ENCODE peak calls at places on chromosome 14, in seven cellular contexts. One of them, this sample, is unnamed.
A peak's percentile ranks its signal among the peaks of the same experiment; 100 is the strongest.

GRCh38 chr14:95328876-95329503 is 9.3 kb upstream of the CLMN start:
- DNase-seq in NCI-H510A: no peak
- DNase-seq in activated T-helper 1 cell treated with Interleukin-2 at 50 U/mL for 16 hours: no peak
- DNase-seq in HL-60: no peak
- DNase-seq in prostate gland: no peak
- DNase-seq in stimulated activated naive CD8-positive, alpha-beta T cell treated with anti-CD3 and anti-CD28 coated beads, Interleukin-15, amount 100 ng/mL, for 72 hours: no peak
- DNase-seq in fibroblast of the aortic adventitia: peak; percentile 5
- DNase-seq in this sample: no peak

GRCh38 chr14:26765768-26766550 is 168.1 kb upstream of the NOVA1 start:
- DNase-seq in NCI-H510A: no peak
- DNase-seq in activated T-helper 1 cell treated with Interleukin-2 at 50 U/mL for 16 hours: no peak
- DNase-seq in HL-60: peak; percentile 4
- DNase-seq in prostate gland: no peak
- DNase-seq in stimulated activated naive CD8-positive, alpha-beta T cell treated with anti-CD3 and anti-CD28 coated beads, Interleukin-15, amount 100 ng/mL, for 72 hours: no peak
- DNase-seq in fibroblast of the aortic adventitia: peak; percentile 96
- DNase-seq in this sample: no peak

GRCh38 chr14:61322011-61322798 is 826 bp downstream of the PRKCH start:
- DNase-seq in NCI-H510A: no peak
- DNase-seq in activated T-helper 1 cell treated with Interleukin-2 at 50 U/mL for 16 hours: no peak
- DNase-seq in HL-60: no peak
- DNase-seq in prostate gland: peak; percentile 78
- DNase-seq in stimulated activated naive CD8-positive, alpha-beta T cell treated with anti-CD3 and anti-CD28 coated beads, Interleukin-15, amount 100 ng/mL, for 72 hours: no peak
- DNase-seq in fibroblast of the aortic adventitia: no peak
- DNase-seq in this sample: peak; percentile 29

GRCh38 chr14:23168246-23168645 is 15.2 kb downstream of the SLC7A8 start:
- DNase-seq in NCI-H510A: no peak
- DNase-seq in activated T-helper 1 cell treated with Interleukin-2 at 50 U/mL for 16 hours: no peak
- DNase-seq in HL-60: no peak
- DNase-seq in prostate gland: no peak
- DNase-seq in stimulated activated naive CD8-positive, alpha-beta T cell treated with anti-CD3 and anti-CD28 coated beads, Interleukin-15, amount 100 ng/mL, for 72 hours: no peak
- DNase-seq in fibroblast of the aortic adventitia: peak; percentile 81
- DNase-seq in this sample: no peak

GRCh38 chr14:95518045-95518751 is 1.7 kb upstream of the SYNE3 start:
- DNase-seq in NCI-H510A: no peak
- DNase-seq in activated T-helper 1 cell treated with Interleukin-2 at 50 U/mL for 16 hours: no peak
- DNase-seq in HL-60: no peak
- DNase-seq in prostate gland: no peak
- DNase-seq in stimulated activated naive CD8-positive, alpha-beta T cell treated with anti-CD3 and anti-CD28 coated beads, Interleukin-15, amount 100 ng/mL, for 72 hours: no peak
- DNase-seq in fibroblast of the aortic adventitia: peak; percentile 90
- DNase-seq in this sample: no peak

GRCh38 chr14:53002576-53002975 is 51.7 kb upstream of the FERMT2 start:
- DNase-seq in NCI-H510A: no peak
- DNase-seq in activated T-helper 1 cell treated with Interleukin-2 at 50 U/mL for 16 hours: no peak
- DNase-seq in HL-60: no peak
- DNase-seq in prostate gland: no peak
- DNase-seq in stimulated activated naive CD8-positive, alpha-beta T cell treated with anti-CD3 and anti-CD28 coated beads, Interleukin-15, amount 100 ng/mL, for 72 hours: no peak
- DNase-seq in fibroblast of the aortic adventitia: no peak
- DNase-seq in this sample: no peak

GRCh38 chr14:105935384-105935783 is 409.0 kb downstream of the TMEM121 start:
- DNase-seq in NCI-H510A: no peak
- DNase-seq in activated T-helper 1 cell treated with Interleukin-2 at 50 U/mL for 16 hours: no peak
- DNase-seq in HL-60: no peak
- DNase-seq in prostate gland: no peak
- DNase-seq in stimulated activated naive CD8-positive, alpha-beta T cell treated with anti-CD3 and anti-CD28 coated beads, Interleukin-15, amount 100 ng/mL, for 72 hours: no peak
- DNase-seq in fibroblast of the aortic adventitia: no peak
- DNase-seq in this sample: no peak

GRCh38 chr14:103656031-103656757 is 27.2 kb downstream of the KLC1 start:
- DNase-seq in NCI-H510A: no peak
- DNase-seq in activated T-helper 1 cell treated with Interleukin-2 at 50 U/mL for 16 hours: no peak
- DNase-seq in HL-60: no peak
- DNase-seq in prostate gland: no peak
- DNase-seq in stimulated activated naive CD8-positive, alpha-beta T cell treated with anti-CD3 and anti-CD28 coated beads, Interleukin-15, amount 100 ng/mL, for 72 hours: no peak
- DNase-seq in fibroblast of the aortic adventitia: peak; percentile 36
- DNase-seq in this sample: no peak

This sample was measured in activated T-helper 9 cell treated with anti-CD3 and anti-CD28 coated beads, Interleukin-2, amount 50 U/mL, for 16 hours.